ENCODE peak calls at places on chromosomes 7 and 10, in nine cellular contexts. W, F, B, C, N, V, P, Y and O are unnamed samples.

GRCh38 chr10:48465860-48466521 is 138.9 kb downstream of the ARHGAP22 start:
- DNase-seq in W (no peak), F (no peak), B (no peak), C (no peak), N (no peak), V (no peak), P (peak), Y (no peak), O (no peak)

GRCh38 chr7:117962598-117962997 is 89.4 kb upstream of the CTTNBP2 start:
- DNase-seq in W (no peak), F (no peak), B (no peak), C (no peak), N (no peak), V (no peak), P (no peak), Y (no peak), O (no peak)

GRCh38 chr7:45923818-45924217 is 2.7 kb upstream of the IGFBP3 start:
- DNase-seq in W (no peak), F (no peak), B (no peak), C (no peak), N (no peak), V (no peak), P (no peak), Y (no peak), O (no peak)

GRCh38 chr10:116271593-116272496 is 1.2 kb downstream of the GFRA1 start:
- DNase-seq in W (no peak), F (no peak), B (no peak), C (no peak), N (peak), V (no peak), P (no peak), Y (no peak), O (no peak)

GRCh38 chr10:86313621-86314041 is 53.0 kb downstream of the GRID1 start:
- DNase-seq in W (no peak), F (no peak), B (no peak), C (no peak), N (no peak), V (no peak), P (no peak), Y (no peak), O (no peak)

GRCh38 chr7:150848111-150848510 is 4.2 kb upstream of the AOC1 start:
- DNase-seq in W (no peak), F (no peak), B (no peak), C (no peak), N (no peak), V (no peak), P (no peak), Y (no peak), O (no peak)

GRCh38 chr10:62433901-62434300 is 59.7 kb downstream of the ZNF365 start:
- DNase-seq in W (no peak), F (no peak), B (no peak), C (no peak), N (no peak), V (no peak), P (no peak), Y (no peak), O (no peak)

GRCh38 chr10:48464121-48464870 is 140.6 kb downstream of the ARHGAP22 start:
- DNase-seq in W (no peak), F (no peak), B (no peak), C (no peak), N (no peak), V (no peak), P (no peak), Y (no peak), O (no peak)

GRCh38 chr10:43785252-43785651 is 136.6 kb upstream of the ZNF32 start:
- DNase-seq in W (no peak), F (no peak), B (no peak), C (no peak), N (no peak), V (no peak), P (peak), Y (no peak), O (no peak)

GRCh38 chr7:139582130-139582650 is 58.7 kb downstream of the CLEC2L start:
- DNase-seq in W (no peak), F (no peak), B (no peak), C (no peak), N (no peak), V (no peak), P (no peak), Y (no peak), O (no peak)

GRCh38 chr7:70782729-70783290 is 349.1 kb upstream of the GALNT17 start:
- DNase-seq in W (no peak), F (no peak), B (no peak), C (no peak), N (no peak), V (no peak), P (no peak), Y (no peak), O (no peak)

GRCh38 chr7:51011710-51012350 is 229.1 kb upstream of the GRB10 start:
- DNase-seq in W (no peak), F (no peak), B (no peak), C (no peak), N (no peak), V (no peak), P (no peak), Y (no peak), O (no peak)

GRCh38 chr7:33645096-33645495 is 260.2 kb upstream of the BMPER start:
- DNase-seq in W (no peak), F (no peak), B (no peak), C (no peak), N (no peak), V (no peak), P (no peak), Y (no peak), O (no peak)

GRCh38 chr7:47812460-47813136 is 135.7 kb downstream of the PKD1L1 start:
- DNase-seq in W (no peak), F (no peak), B (no peak), C (no peak), N (no peak), V (peak), P (no peak), Y (no peak), O (no peak)

GRCh38 chr7:117014099-117014656 is 60.9 kb downstream of the ST7 start:
- DNase-seq in W (no peak), F (no peak), B (no peak), C (no peak), N (no peak), V (no peak), P (peak), Y (no peak), O (no peak)

GRCh38 chr10:32357056-32357735 is 10.2 kb upstream of the EPC1 start:
- DNase-seq in W (no peak), F (no peak), B (no peak), C (no peak), N (no peak), V (no peak), P (no peak), Y (no peak), O (no peak)

GRCh38 chr7:134685250-134685649 is 38.6 kb downstream of the BPGM start:
- DNase-seq in W (no peak), F (no peak), B (no peak), C (no peak), N (peak), V (no peak), P (peak), Y (no peak), O (no peak)

GRCh38 chr10:24383681-24384106 is 174.8 kb downstream of the KIAA1217 start:
- DNase-seq in W (peak), F (no peak), B (peak), C (peak), N (peak), V (peak), P (peak), Y (peak), O (peak)

GRCh38 chr10:36759111-36759805 is 366.1 kb upstream of the ANKRD30A start:
- DNase-seq in W (no peak), F (no peak), B (no peak), C (no peak), N (peak), V (no peak), P (peak), Y (no peak), O (no peak)

GRCh38 chr7:28347964-28348363 is 64.4 kb upstream of the CREB5 start:
- DNase-seq in W (no peak), F (no peak), B (no peak), C (no peak), N (peak), V (no peak), P (no peak), Y (no peak), O (no peak)